ENCODE peak calls at places on chromosomes 6 and 20, in nine cellular contexts. One of them, this sample, is unnamed. For H3K9me3, the result is how much of the 10 kb centered on the place peaks cover.

GRCh38 chr6:20678831-20679352 is 144.6 kb downstream of the CDKAL1 start:
- DNase-seq in tibial artery: no peak
- DNase-seq in psoas muscle: no peak
- DNase-seq in RWPE2: no peak
- DNase-seq in spleen: no peak
- DNase-seq in fibroblast of lung: no peak
- DNase-seq in PC-3: peak
- DNase-seq in AG04450: no peak
- DNase-seq in A673: no peak
- DNase-seq in this sample: no peak

GRCh38 chr20:3686867-3687321 is 5.1 kb upstream of the ADAM33 start:
- DNase-seq in A673: peak
- DNase-seq in fibroblast of lung: peak
- DNase-seq in tibial artery: peak
- DNase-seq in AG04450: peak
- DNase-seq in PC-3: peak
- DNase-seq in RWPE2: no peak
- DNase-seq in psoas muscle: peak
- DNase-seq in spleen: no peak
- DNase-seq in this sample: peak

GRCh38 chr20:50580842-50581544 is 70.8 kb downstream of the PTPN1 start:
- DNase-seq in AG04450: no peak
- DNase-seq in PC-3: no peak
- DNase-seq in fibroblast of lung: no peak
- DNase-seq in tibial artery: peak
- DNase-seq in RWPE2: peak
- DNase-seq in A673: no peak
- DNase-seq in psoas muscle: no peak
- DNase-seq in spleen: peak
- DNase-seq in this sample: no peak

GRCh38 chr6:53734473-53735299 is 60.1 kb upstream of the LRRC1 start:
- DNase-seq in AG04450: peak
- DNase-seq in RWPE2: no peak
- DNase-seq in PC-3: peak
- DNase-seq in fibroblast of lung: peak
- DNase-seq in spleen: no peak
- DNase-seq in A673: peak
- DNase-seq in psoas muscle: no peak
- DNase-seq in tibial artery: no peak
- DNase-seq in this sample: no peak

GRCh38 chr6:29626948-29627761 is 5.8 kb downstream of the GABBR1 start:
- DNase-seq in RWPE2: no peak
- DNase-seq in spleen: peak
- DNase-seq in AG04450: no peak
- DNase-seq in PC-3: no peak
- DNase-seq in A673: no peak
- DNase-seq in psoas muscle: no peak
- DNase-seq in fibroblast of lung: no peak
- DNase-seq in tibial artery: no peak
- DNase-seq in this sample: no peak

GRCh38 chr6:41184761-41185160 is 16.2 kb downstream of the TREML2 start:
- DNase-seq in PC-3: no peak
- DNase-seq in psoas muscle: no peak
- DNase-seq in A673: no peak
- DNase-seq in AG04450: no peak
- DNase-seq in fibroblast of lung: no peak
- DNase-seq in RWPE2: no peak
- DNase-seq in tibial artery: no peak
- DNase-seq in spleen: no peak
- DNase-seq in this sample: no peak

GRCh38 chr20:59042151-59042795 is at the start of gene PRELID3B:
- DNase-seq in psoas muscle: no peak
- DNase-seq in AG04450: no peak
- DNase-seq in tibial artery: peak
- DNase-seq in A673: peak
- DNase-seq in spleen: no peak
- DNase-seq in PC-3: peak
- DNase-seq in fibroblast of lung: peak
- DNase-seq in RWPE2: peak
- DNase-seq in this sample: no peak

GRCh38 chr20:59680852-59681251 is 76.5 kb downstream of the PHACTR3 start:
- DNase-seq in tibial artery: no peak
- DNase-seq in PC-3: no peak
- DNase-seq in fibroblast of lung: no peak
- DNase-seq in AG04450: no peak
- DNase-seq in psoas muscle: no peak
- DNase-seq in A673: no peak
- DNase-seq in RWPE2: peak
- DNase-seq in spleen: no peak
- DNase-seq in this sample: no peak

GRCh38 chr6:50091641-50092040 is 41.9 kb upstream of the DEFB112 start:
- DNase-seq in spleen: no peak
- DNase-seq in PC-3: peak
- DNase-seq in psoas muscle: no peak
- DNase-seq in tibial artery: no peak
- DNase-seq in AG04450: no peak
- DNase-seq in A673: no peak
- DNase-seq in RWPE2: no peak
- DNase-seq in fibroblast of lung: peak
- DNase-seq in this sample: no peak

GRCh38 chr6:36539814-36540568 is 7.3 kb downstream of the STK38 start:
- DNase-seq in tibial artery: no peak
- DNase-seq in fibroblast of lung: no peak
- DNase-seq in PC-3: no peak
- DNase-seq in RWPE2: no peak
- DNase-seq in AG04450: no peak
- DNase-seq in A673: no peak
- DNase-seq in spleen: no peak
- DNase-seq in psoas muscle: no peak
- DNase-seq in this sample: no peak
- TF ChIP-seq CTCF in tibial artery: no peak
- TF ChIP-seq CTCF in fibroblast of lung: no peak
- TF ChIP-seq CTCF in PC-3: peak
- TF ChIP-seq CTCF in RWPE2: no peak
- TF ChIP-seq CTCF in AG04450: peak
- TF ChIP-seq CTCF in A673: no peak
- TF ChIP-seq CTCF in spleen: no peak
- TF ChIP-seq CTCF in psoas muscle: no peak
- TF ChIP-seq CTCF in this sample: no peak

GRCh38 chr20:1861347-1861987 is 33.7 kb upstream of the SIRPA start:
- DNase-seq in PC-3: no peak
- DNase-seq in AG04450: no peak
- DNase-seq in RWPE2: no peak
- DNase-seq in psoas muscle: no peak
- DNase-seq in tibial artery: no peak
- DNase-seq in spleen: no peak
- DNase-seq in A673: no peak
- DNase-seq in fibroblast of lung: peak
- DNase-seq in this sample: no peak
- H3K4me3 ChIP-seq in PC-3: no peak
- H3K4me3 ChIP-seq in AG04450: peak
- H3K4me3 ChIP-seq in RWPE2: no peak
- H3K4me3 ChIP-seq in psoas muscle: no peak
- H3K4me3 ChIP-seq in tibial artery: no peak
- H3K4me3 ChIP-seq in spleen: no peak
- H3K4me3 ChIP-seq in A673: no peak
- H3K4me3 ChIP-seq in fibroblast of lung: no peak
- H3K4me3 ChIP-seq in this sample: no peak

GRCh38 chr6:125325586-125325985 is 23.8 kb upstream of the HDDC2 start:
- DNase-seq in A673: no peak
- DNase-seq in AG04450: no peak
- DNase-seq in spleen: no peak
- DNase-seq in PC-3: no peak
- DNase-seq in tibial artery: no peak
- DNase-seq in fibroblast of lung: no peak
- DNase-seq in RWPE2: no peak
- DNase-seq in psoas muscle: no peak
- DNase-seq in this sample: no peak
- H3K9me3 ChIP-seq in A673: under half
- H3K9me3 ChIP-seq in AG04450: under half
- H3K9me3 ChIP-seq in spleen: under half
- H3K9me3 ChIP-seq in PC-3: under half
- H3K9me3 ChIP-seq in tibial artery: under half
- H3K9me3 ChIP-seq in fibroblast of lung: under half
- H3K9me3 ChIP-seq in RWPE2: under half
- H3K9me3 ChIP-seq in psoas muscle: under half
- H3K9me3 ChIP-seq in this sample: under half

GRCh38 chr6:116633685-116634084 is 17.4 kb downstream of the RSPH4A start:
- DNase-seq in AG04450: no peak
- DNase-seq in A673: peak
- DNase-seq in spleen: no peak
- DNase-seq in PC-3: peak
- DNase-seq in psoas muscle: no peak
- DNase-seq in fibroblast of lung: no peak
- DNase-seq in tibial artery: no peak
- DNase-seq in RWPE2: no peak
- DNase-seq in this sample: no peak
- TF ChIP-seq CTCF in AG04450: peak
- TF ChIP-seq CTCF in A673: peak
- TF ChIP-seq CTCF in spleen: no peak
- TF ChIP-seq CTCF in PC-3: peak
- TF ChIP-seq CTCF in psoas muscle: no peak
- TF ChIP-seq CTCF in fibroblast of lung: peak
- TF ChIP-seq CTCF in tibial artery: no peak
- TF ChIP-seq CTCF in RWPE2: peak
- TF ChIP-seq CTCF in this sample: no peak

DNA sequence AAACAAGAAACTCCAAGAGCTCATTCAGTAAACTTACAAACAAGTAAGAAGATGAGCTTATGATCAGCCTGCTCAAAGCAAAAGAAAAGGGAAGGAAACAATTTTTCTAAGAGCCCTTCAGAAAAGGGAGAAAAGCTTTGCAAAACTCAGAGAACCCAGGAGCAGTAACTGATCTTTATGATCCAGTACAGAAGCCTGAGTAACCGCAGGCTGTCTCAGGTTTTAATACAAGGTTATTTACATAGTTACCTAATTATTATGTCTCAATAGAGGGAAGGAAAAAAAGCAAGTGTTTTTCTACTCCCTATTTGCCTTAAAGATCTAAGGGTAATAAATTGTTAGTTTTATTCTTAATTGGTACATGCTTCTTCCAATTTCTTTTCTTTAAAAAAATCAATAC is 226.4 kb downstream of the MAFB start:
- DNase-seq in psoas muscle: no peak
- DNase-seq in spleen: no peak
- DNase-seq in RWPE2: no peak
- DNase-seq in A673: no peak
- DNase-seq in fibroblast of lung: no peak
- DNase-seq in AG04450: no peak
- DNase-seq in PC-3: no peak
- DNase-seq in tibial artery: no peak
- DNase-seq in this sample: no peak
- H3K4me3 ChIP-seq in psoas muscle: no peak
- H3K4me3 ChIP-seq in spleen: no peak
- H3K4me3 ChIP-seq in RWPE2: no peak
- H3K4me3 ChIP-seq in A673: no peak
- H3K4me3 ChIP-seq in fibroblast of lung: no peak
- H3K4me3 ChIP-seq in AG04450: no peak
- H3K4me3 ChIP-seq in PC-3: no peak
- H3K4me3 ChIP-seq in tibial artery: no peak
- H3K4me3 ChIP-seq in this sample: no peak

DNA sequence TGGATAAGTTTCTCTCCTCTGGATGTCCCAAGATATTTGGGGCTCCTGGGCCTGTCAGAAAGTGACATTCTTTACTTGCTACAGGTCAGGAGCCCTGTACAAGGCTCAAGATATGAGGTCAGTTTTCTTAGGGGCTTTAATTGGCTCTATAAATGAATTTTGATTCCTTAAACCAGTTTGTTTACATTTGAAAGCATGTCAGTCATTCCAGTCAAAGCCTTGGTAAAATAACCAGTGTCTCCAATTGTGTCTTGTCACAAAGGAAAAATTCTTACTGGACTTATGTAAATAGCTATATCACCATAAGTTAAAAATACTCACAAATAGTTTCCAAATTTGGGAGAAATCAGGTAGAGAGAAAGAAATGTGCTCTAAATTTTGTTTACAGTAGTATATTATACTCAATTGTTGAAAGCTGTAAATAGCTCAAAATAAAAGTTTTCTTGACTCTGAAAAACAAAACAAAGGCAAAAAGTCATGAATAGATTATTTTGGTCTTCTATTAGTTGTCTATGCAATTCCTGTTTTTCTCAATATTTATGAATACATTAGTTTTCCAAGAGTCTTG is 22.9 kb downstream of the RNF182 start:
- DNase-seq in tibial artery: no peak
- DNase-seq in PC-3: peak
- DNase-seq in spleen: no peak
- DNase-seq in AG04450: no peak
- DNase-seq in A673: no peak
- DNase-seq in fibroblast of lung: peak
- DNase-seq in RWPE2: no peak
- DNase-seq in psoas muscle: no peak
- DNase-seq in this sample: no peak
- H3K9me3 ChIP-seq in tibial artery: under half
- H3K9me3 ChIP-seq in PC-3: under half
- H3K9me3 ChIP-seq in spleen: under half
- H3K9me3 ChIP-seq in AG04450: under half
- H3K9me3 ChIP-seq in A673: under half
- H3K9me3 ChIP-seq in fibroblast of lung: under half
- H3K9me3 ChIP-seq in RWPE2: under half
- H3K9me3 ChIP-seq in psoas muscle: under half
- H3K9me3 ChIP-seq in this sample: under half

GRCh38 chr20:10655723-10656122 is 18.1 kb downstream of the JAG1 start:
- DNase-seq in AG04450: no peak
- DNase-seq in spleen: no peak
- DNase-seq in tibial artery: peak
- DNase-seq in RWPE2: no peak
- DNase-seq in PC-3: no peak
- DNase-seq in psoas muscle: no peak
- DNase-seq in A673: no peak
- DNase-seq in fibroblast of lung: no peak
- DNase-seq in this sample: no peak

GRCh38 chr20:10654630-10655029 is 19.2 kb downstream of the JAG1 start:
- DNase-seq in AG04450: no peak
- DNase-seq in A673: no peak
- DNase-seq in RWPE2: no peak
- DNase-seq in tibial artery: peak
- DNase-seq in spleen: no peak
- DNase-seq in PC-3: no peak
- DNase-seq in fibroblast of lung: no peak
- DNase-seq in psoas muscle: no peak
- DNase-seq in this sample: no peak

GRCh38 chr20:10658051-10658823 is 15.6 kb downstream of the JAG1 start:
- DNase-seq in psoas muscle: no peak
- DNase-seq in spleen: no peak
- DNase-seq in tibial artery: peak
- DNase-seq in AG04450: no peak
- DNase-seq in fibroblast of lung: no peak
- DNase-seq in RWPE2: no peak
- DNase-seq in A673: no peak
- DNase-seq in PC-3: no peak
- DNase-seq in this sample: no peak

GRCh38 chr20:10653593-10654288 is 20.1 kb downstream of the JAG1 start:
- DNase-seq in psoas muscle: no peak
- DNase-seq in spleen: no peak
- DNase-seq in AG04450: peak
- DNase-seq in tibial artery: peak
- DNase-seq in A673: no peak
- DNase-seq in RWPE2: no peak
- DNase-seq in fibroblast of lung: peak
- DNase-seq in PC-3: no peak
- DNase-seq in this sample: no peak

GRCh38 chr20:10656270-10656669 is 17.5 kb downstream of the JAG1 start:
- DNase-seq in PC-3: no peak
- DNase-seq in psoas muscle: no peak
- DNase-seq in RWPE2: no peak
- DNase-seq in fibroblast of lung: no peak
- DNase-seq in AG04450: no peak
- DNase-seq in A673: no peak
- DNase-seq in tibial artery: peak
- DNase-seq in spleen: no peak
- DNase-seq in this sample: no peak
- TF ChIP-seq CTCF in PC-3: no peak
- TF ChIP-seq CTCF in psoas muscle: no peak
- TF ChIP-seq CTCF in RWPE2: no peak
- TF ChIP-seq CTCF in fibroblast of lung: no peak
- TF ChIP-seq CTCF in AG04450: no peak
- TF ChIP-seq CTCF in A673: no peak
- TF ChIP-seq CTCF in tibial artery: no peak
- TF ChIP-seq CTCF in spleen: no peak
- TF ChIP-seq CTCF in this sample: no peak